ENCODE peak calls at places on chromosomes 5 and 9, in eight cellular contexts. O, B, T, J, A, L, U and K are unnamed samples.

GRCh38 chr9:116951588-116952433 is 264.7 kb downstream of the TRIM32 start:
- DNase-seq in L (no peak), J (no peak), O (no peak), T (peak; percentile 54), A (no peak), B (no peak), U (no peak), K (peak; percentile 91)

GRCh38 chr9:87080512-87081225 is 133.4 kb upstream of the GAS1 start:
- DNase-seq in L (no peak), O (no peak), B (no peak), T (no peak), U (no peak), J (no peak), A (peak; percentile 92), K (no peak)

GRCh38 chr9:118618091-118618490 is 751.1 kb downstream of the BRINP1 start:
- DNase-seq in O (no peak), L (no peak), B (no peak), A (no peak), J (no peak), T (no peak), U (no peak), K (peak; percentile 50)

GRCh38 chr5:155727512-155728145 is 599.3 kb upstream of the SGCD start:
- DNase-seq in A (no peak), J (no peak), T (no peak), B (no peak), O (peak; percentile 55), U (no peak), L (no peak), K (peak; percentile 3)

GRCh38 chr5:171893290-171893890 is 107.8 kb downstream of the SMIM23 start:
- DNase-seq in U (no peak), L (no peak), O (no peak), T (no peak), J (no peak), A (peak; percentile 55), B (no peak), K (no peak)

GRCh38 chr9:16352791-16353401 is 517.6 kb downstream of the BNC2 start:
- DNase-seq in O (no peak), U (no peak), A (peak; percentile 83), L (no peak), J (no peak), T (no peak), B (no peak), K (no peak)

GRCh38 chr5:170633235-170634041 is 129.6 kb downstream of the KCNIP1 start:
- DNase-seq in L (peak; percentile 71), U (no peak), J (peak; percentile 78), O (peak; percentile 75), A (peak; percentile 97), B (peak; percentile 86), T (peak; percentile 71), K (peak; percentile 27)

GRCh38 chr5:122902263-122902662 is 56.9 kb downstream of the SNX24 start:
- DNase-seq in T (no peak), J (no peak), L (no peak), B (no peak), U (no peak), A (no peak), O (no peak), K (no peak)

GRCh38 chr5:54616031-54616430 is 98.5 kb downstream of the SNX18 start:
- DNase-seq in A (peak; percentile 90), B (peak; percentile 90), L (peak; percentile 85), U (no peak), O (no peak), J (no peak), T (no peak), K (peak; percentile 21)

GRCh38 chr9:26504057-26504456 is 388.5 kb downstream of the CAAP1 start:
- DNase-seq in T (no peak), U (no peak), J (no peak), B (no peak), O (no peak), A (no peak), L (no peak), K (no peak)

GRCh38 chr9:111016046-111017026 is 21.9 kb downstream of the LPAR1 start:
- DNase-seq in U (no peak), B (no peak), L (no peak), J (no peak), O (no peak), T (no peak), A (peak; percentile 91), K (peak; percentile 14)

GRCh38 chr5:145987871-145988270 is 51.5 kb downstream of the SH3RF2 start:
- DNase-seq in L (no peak), T (no peak), U (no peak), B (no peak), O (no peak), J (no peak), A (no peak), K (no peak)

GRCh38 chr5:93831449-93831848 is 90.0 kb upstream of the POU5F2 start:
- DNase-seq in L (no peak), J (no peak), B (no peak), O (no peak), T (peak; percentile 39), U (no peak), A (peak; percentile 69), K (peak; percentile 85)

GRCh38 chr5:170020423-170020822 is 40.1 kb upstream of the INSYN2B start:
- DNase-seq in J (no peak), O (no peak), L (no peak), U (no peak), T (no peak), B (no peak), A (no peak), K (no peak)

GRCh38 chr9:68567565-68567964 is 26.9 kb upstream of the TMEM252 start:
- DNase-seq in O (no peak), T (no peak), L (no peak), U (no peak), A (no peak), J (no peak), B (no peak), K (no peak)

GRCh38 chr5:113382736-113383135 is 52.1 kb downstream of the TSSK1B start:
- DNase-seq in U (no peak), L (no peak), J (no peak), A (no peak), O (no peak), B (no peak), T (no peak), K (peak; percentile 77)

GRCh38 chr5:534006-534742 is 9.9 kb upstream of the SLC9A3 start:
- DNase-seq in O (no peak), A (no peak), T (no peak), J (no peak), B (no peak), U (no peak), L (no peak), K (no peak)

GRCh38 chr9:135516132-135516860 is 4.9 kb upstream of the LCN1 start:
- DNase-seq in U (no peak), T (no peak), L (no peak), O (no peak), J (no peak), A (no peak), B (peak; percentile 41), K (no peak)

GRCh38 chr9:133967024-133967741 is 24.9 kb downstream of the VAV2 start:
- DNase-seq in L (no peak), B (no peak), J (no peak), A (peak; percentile 40), T (no peak), U (no peak), O (no peak), K (peak; percentile 73)

GRCh38 chr9:73269430-73270101 is 117.9 kb downstream of the ANXA1 start:
- DNase-seq in L (no peak), U (no peak), B (no peak), J (no peak), A (peak; percentile 63), O (peak; percentile 30), T (peak; percentile 10), K (peak; percentile 27)
- TF ChIP-seq CTCF in L (no peak), U (no peak), B (no peak), J (peak; percentile 45), A (peak; percentile 32), O (peak; percentile 64), T (no peak), K (peak; percentile 51)

DNA sequence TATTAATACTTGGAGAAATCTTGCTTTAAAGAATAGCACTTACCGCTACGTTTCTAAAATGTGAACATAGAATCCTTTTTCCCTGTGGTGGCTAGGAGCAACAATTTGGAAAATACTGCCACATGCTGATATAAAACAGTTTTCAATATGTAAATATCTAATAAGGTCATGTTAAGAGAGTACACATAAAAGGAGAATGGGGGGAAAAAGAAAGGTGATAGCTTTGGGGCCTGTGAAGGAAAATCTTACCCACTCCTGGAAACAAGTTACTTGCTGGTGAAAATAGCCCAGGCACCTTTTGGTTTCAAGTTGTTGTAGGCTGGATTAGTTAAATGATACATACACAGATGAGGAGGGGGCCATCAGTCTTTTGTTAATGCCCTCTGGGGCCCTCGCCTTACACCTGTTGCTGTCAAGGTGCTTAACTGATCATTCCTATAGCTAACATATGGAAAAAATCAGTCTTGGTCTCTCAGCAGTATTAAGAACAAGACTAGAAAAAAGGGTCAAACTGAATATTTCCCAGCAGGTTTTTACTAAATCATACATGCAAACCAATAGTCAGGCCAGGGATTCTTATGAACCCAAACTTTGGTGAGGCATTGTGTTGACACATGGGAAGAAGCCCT is 24.1 kb downstream of the FYB1 start:
- DNase-seq in J (no peak), B (no peak), O (no peak), L (no peak), U (no peak), T (no peak), A (no peak), K (no peak)
- TF ChIP-seq CTCF in J (no peak), B (no peak), O (no peak), L (no peak), U (no peak), T (no peak), A (no peak), K (no peak)

GRCh38 chr9:81116340-81117207 is 572.8 kb downstream of the TLE1 start:
- DNase-seq in O (no peak), B (no peak), U (no peak), J (no peak), T (peak; percentile 5), A (no peak), L (no peak), K (no peak)
- TF ChIP-seq CTCF in O (no peak), B (no peak), U (no peak), J (no peak), T (no peak), A (no peak), L (no peak), K (no peak)

DNA sequence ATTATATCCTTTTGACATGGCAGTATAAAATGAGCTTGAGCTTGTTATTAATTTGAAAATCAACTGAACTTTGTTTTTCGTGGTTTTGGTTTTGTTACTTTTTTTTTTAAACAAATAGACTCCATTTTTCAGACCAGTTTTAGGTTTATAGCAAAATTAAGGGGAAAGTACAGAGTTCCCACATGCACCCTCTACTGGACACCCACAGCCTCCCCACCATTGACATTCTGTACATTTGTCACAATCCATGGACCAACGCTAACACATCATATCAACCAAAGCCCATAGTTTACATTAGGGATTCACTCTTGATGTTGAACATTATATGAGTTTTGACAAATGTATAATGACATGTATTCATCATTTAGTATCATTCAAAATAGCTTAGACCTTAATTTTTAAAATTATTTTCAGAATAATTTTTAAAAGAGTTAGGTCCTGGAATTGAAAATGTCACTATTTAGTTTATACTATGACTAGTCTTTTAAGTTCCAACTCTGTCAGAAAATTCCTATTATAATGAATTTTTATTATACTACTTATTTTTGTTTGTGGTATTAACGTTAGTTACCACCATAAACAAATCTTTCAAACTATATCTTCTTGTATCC is 35.3 kb upstream of the JMY start:
- DNase-seq in O (peak; percentile 13), J (no peak), B (no peak), A (peak; percentile 25), L (no peak), T (no peak), U (no peak), K (no peak)
- TF ChIP-seq CTCF in O (peak; percentile 54), J (peak; percentile 30), B (peak; percentile 22), A (peak; percentile 59), L (no peak), T (peak; percentile 54), U (no peak), K (peak; percentile 46)